ENCODE peak calls at places on chromosomes 7 and 10, in five cellular contexts. One of them, this sample, is unnamed.

GRCh38 chr10:54234832-54235231 is 566.2 kb downstream of the PCDH15 start:
- DNase-seq in H1: no peak
- DNase-seq in mesendoderm: no peak
- DNase-seq in IMR-90: no peak
- DNase-seq in neuronal stem cell: no peak
- DNase-seq in this sample: no peak

GRCh38 chr7:7099584-7100014 is 82.7 kb upstream of the C1GALT1 start:
- DNase-seq in mesendoderm: peak; percentile 100
- DNase-seq in H1: peak; percentile 92
- DNase-seq in neuronal stem cell: peak; percentile 88
- DNase-seq in IMR-90: peak; percentile 83
- DNase-seq in this sample: peak; percentile 95

GRCh38 chr10:132223156-132223590 is 36.4 kb downstream of the DPYSL4 start:
- DNase-seq in mesendoderm: peak; percentile 93
- DNase-seq in H1: peak; percentile 63
- DNase-seq in neuronal stem cell: peak; percentile 62
- DNase-seq in IMR-90: peak; percentile 71
- DNase-seq in this sample: peak; percentile 72

GRCh38 chr10:80322711-80323110 is 33.3 kb upstream of the MAT1A start:
- DNase-seq in H1: no peak
- DNase-seq in neuronal stem cell: no peak
- DNase-seq in IMR-90: no peak
- DNase-seq in mesendoderm: peak; percentile 22
- DNase-seq in this sample: no peak

GRCh38 chr7:7323921-7324320 is 141.6 kb downstream of the C1GALT1 start:
- DNase-seq in H1: no peak
- DNase-seq in mesendoderm: no peak
- DNase-seq in neuronal stem cell: no peak
- DNase-seq in IMR-90: no peak
- DNase-seq in this sample: no peak

GRCh38 chr7:123635551-123636359 is 19.9 kb upstream of the LMOD2 start:
- DNase-seq in H1: no peak
- DNase-seq in IMR-90: peak; percentile 61
- DNase-seq in neuronal stem cell: no peak
- DNase-seq in mesendoderm: peak; percentile 45
- DNase-seq in this sample: peak; percentile 55

GRCh38 chr7:94449151-94449725 is 54.5 kb downstream of the COL1A2 start:
- DNase-seq in neuronal stem cell: no peak
- DNase-seq in IMR-90: peak; percentile 55
- DNase-seq in mesendoderm: peak; percentile 65
- DNase-seq in H1: no peak
- DNase-seq in this sample: peak; percentile 52

GRCh38 chr7:109044691-109045090 is 475.0 kb downstream of the DNAJB9 start:
- DNase-seq in mesendoderm: no peak
- DNase-seq in IMR-90: no peak
- DNase-seq in H1: no peak
- DNase-seq in neuronal stem cell: no peak
- DNase-seq in this sample: no peak

GRCh38 chr7:96952974-96953391 is 52.4 kb upstream of the DLX6 start:
- DNase-seq in mesendoderm: no peak
- DNase-seq in IMR-90: peak; percentile 15
- DNase-seq in H1: no peak
- DNase-seq in neuronal stem cell: no peak
- DNase-seq in this sample: no peak

GRCh38 chr7:20280475-20281351 is 50.0 kb upstream of the ITGB8 start:
- DNase-seq in mesendoderm: no peak
- DNase-seq in IMR-90: peak; percentile 88
- DNase-seq in neuronal stem cell: no peak
- DNase-seq in H1: no peak
- DNase-seq in this sample: peak; percentile 24

GRCh38 chr7:90892213-90892612 is 296.1 kb downstream of the CDK14 start:
- DNase-seq in neuronal stem cell: no peak
- DNase-seq in H1: no peak
- DNase-seq in mesendoderm: no peak
- DNase-seq in IMR-90: peak; percentile 14
- DNase-seq in this sample: peak; percentile 8

GRCh38 chr7:25732771-25733217 is 419.2 kb upstream of the NFE2L3 start:
- DNase-seq in IMR-90: no peak
- DNase-seq in neuronal stem cell: no peak
- DNase-seq in mesendoderm: no peak
- DNase-seq in H1: peak; percentile 33
- DNase-seq in this sample: no peak

GRCh38 chr10:79995979-79996629 is 47.2 kb upstream of the SFTPD start:
- DNase-seq in mesendoderm: no peak
- DNase-seq in IMR-90: no peak
- DNase-seq in neuronal stem cell: no peak
- DNase-seq in H1: no peak
- DNase-seq in this sample: no peak

GRCh38 chr10:86655173-86655540 is 810 bp downstream of the OPN4 start:
- DNase-seq in neuronal stem cell: no peak
- DNase-seq in mesendoderm: no peak
- DNase-seq in IMR-90: no peak
- DNase-seq in H1: no peak
- DNase-seq in this sample: no peak

GRCh38 chr7:129664029-129665012 is 52.8 kb downstream of the NRF1 start:
- DNase-seq in IMR-90: peak; percentile 83
- DNase-seq in H1: no peak
- DNase-seq in neuronal stem cell: no peak
- DNase-seq in mesendoderm: peak; percentile 47
- DNase-seq in this sample: peak; percentile 72

GRCh38 chr10:59284111-59284975 is 78.0 kb downstream of the FAM13C start:
- DNase-seq in H1: no peak
- DNase-seq in neuronal stem cell: no peak
- DNase-seq in IMR-90: no peak
- DNase-seq in mesendoderm: no peak
- DNase-seq in this sample: no peak

GRCh38 chr7:15780271-15780670 is 93.8 kb upstream of the MEOX2 start:
- DNase-seq in H1: no peak
- DNase-seq in mesendoderm: peak; percentile 90
- DNase-seq in IMR-90: peak; percentile 10
- DNase-seq in neuronal stem cell: no peak
- DNase-seq in this sample: peak; percentile 92

GRCh38 chr7:921581-922333 is 32.7 kb downstream of the ADAP1 start:
- DNase-seq in neuronal stem cell: no peak
- DNase-seq in IMR-90: no peak
- DNase-seq in H1: no peak
- DNase-seq in mesendoderm: no peak
- DNase-seq in this sample: no peak

GRCh38 chr7:92717982-92718716 is 118.2 kb downstream of the CDK6 start:
- DNase-seq in H1: no peak
- DNase-seq in mesendoderm: no peak
- DNase-seq in neuronal stem cell: no peak
- DNase-seq in IMR-90: peak; percentile 57
- DNase-seq in this sample: peak; percentile 38

GRCh38 chr7:7581531-7582179 is 15.0 kb downstream of the MIOS start:
- DNase-seq in mesendoderm: peak; percentile 94
- DNase-seq in neuronal stem cell: peak; percentile 9
- DNase-seq in IMR-90: no peak
- DNase-seq in H1: peak; percentile 17
- DNase-seq in this sample: no peak

GRCh38 chr10:71241114-71241898 is 28.9 kb downstream of the UNC5B start:
- DNase-seq in mesendoderm: no peak
- DNase-seq in H1: no peak
- DNase-seq in IMR-90: peak; percentile 50
- DNase-seq in neuronal stem cell: no peak
- DNase-seq in this sample: peak; percentile 74

GRCh38 chr10:105206616-105207015 is 565.5 kb downstream of the SORCS3 start:
- DNase-seq in IMR-90: no peak
- DNase-seq in H1: no peak
- DNase-seq in neuronal stem cell: no peak
- DNase-seq in mesendoderm: no peak
- DNase-seq in this sample: no peak

GRCh38 chr7:75977741-75978140 is 16.7 kb downstream of the TMEM120A start:
- DNase-seq in neuronal stem cell: no peak
- DNase-seq in IMR-90: no peak
- DNase-seq in mesendoderm: no peak
- DNase-seq in H1: no peak
- DNase-seq in this sample: no peak

GRCh38 chr10:128563387-128563786 is 437.2 kb upstream of the MKI67 start:
- DNase-seq in mesendoderm: no peak
- DNase-seq in neuronal stem cell: no peak
- DNase-seq in IMR-90: no peak
- DNase-seq in H1: no peak
- DNase-seq in this sample: no peak

GRCh38 chr7:155226261-155227003 is 71.2 kb upstream of the INSIG1 start:
- DNase-seq in IMR-90: no peak
- DNase-seq in mesendoderm: no peak
- DNase-seq in neuronal stem cell: no peak
- DNase-seq in H1: no peak
- DNase-seq in this sample: no peak

GRCh38 chr7:136894789-136895188 is 26.3 kb downstream of the CHRM2 start:
- DNase-seq in neuronal stem cell: no peak
- DNase-seq in mesendoderm: no peak
- DNase-seq in H1: no peak
- DNase-seq in IMR-90: no peak
- DNase-seq in this sample: no peak

GRCh38 chr10:63671317-63671937 is 150.2 kb downstream of the REEP3 start:
- DNase-seq in neuronal stem cell: no peak
- DNase-seq in mesendoderm: peak; percentile 40
- DNase-seq in H1: no peak
- DNase-seq in IMR-90: peak; percentile 78
- DNase-seq in this sample: peak; percentile 54

GRCh38 chr7:14483663-14484062 is 418.9 kb downstream of the DGKB start:
- DNase-seq in mesendoderm: no peak
- DNase-seq in IMR-90: no peak
- DNase-seq in H1: no peak
- DNase-seq in neuronal stem cell: no peak
- DNase-seq in this sample: no peak

GRCh38 chr10:5563991-5564536 is 39.3 kb downstream of the CALML3 start:
- DNase-seq in IMR-90: peak; percentile 61
- DNase-seq in neuronal stem cell: no peak
- DNase-seq in mesendoderm: no peak
- DNase-seq in H1: no peak
- DNase-seq in this sample: peak; percentile 72

GRCh38 chr7:4196121-4196819 is 485.8 kb upstream of the FOXK1 start:
- DNase-seq in mesendoderm: no peak
- DNase-seq in IMR-90: no peak
- DNase-seq in neuronal stem cell: no peak
- DNase-seq in H1: no peak
- DNase-seq in this sample: no peak

GRCh38 chr10:80411681-80412230 is 3.4 kb downstream of the PRXL2A start:
- DNase-seq in IMR-90: no peak
- DNase-seq in mesendoderm: no peak
- DNase-seq in neuronal stem cell: no peak
- DNase-seq in H1: no peak
- DNase-seq in this sample: no peak

GRCh38 chr10:63206576-63206975 is 73.4 kb downstream of the NRBF2 start:
- DNase-seq in IMR-90: peak; percentile 20
- DNase-seq in H1: no peak
- DNase-seq in neuronal stem cell: no peak
- DNase-seq in mesendoderm: no peak
- DNase-seq in this sample: no peak

DNA sequence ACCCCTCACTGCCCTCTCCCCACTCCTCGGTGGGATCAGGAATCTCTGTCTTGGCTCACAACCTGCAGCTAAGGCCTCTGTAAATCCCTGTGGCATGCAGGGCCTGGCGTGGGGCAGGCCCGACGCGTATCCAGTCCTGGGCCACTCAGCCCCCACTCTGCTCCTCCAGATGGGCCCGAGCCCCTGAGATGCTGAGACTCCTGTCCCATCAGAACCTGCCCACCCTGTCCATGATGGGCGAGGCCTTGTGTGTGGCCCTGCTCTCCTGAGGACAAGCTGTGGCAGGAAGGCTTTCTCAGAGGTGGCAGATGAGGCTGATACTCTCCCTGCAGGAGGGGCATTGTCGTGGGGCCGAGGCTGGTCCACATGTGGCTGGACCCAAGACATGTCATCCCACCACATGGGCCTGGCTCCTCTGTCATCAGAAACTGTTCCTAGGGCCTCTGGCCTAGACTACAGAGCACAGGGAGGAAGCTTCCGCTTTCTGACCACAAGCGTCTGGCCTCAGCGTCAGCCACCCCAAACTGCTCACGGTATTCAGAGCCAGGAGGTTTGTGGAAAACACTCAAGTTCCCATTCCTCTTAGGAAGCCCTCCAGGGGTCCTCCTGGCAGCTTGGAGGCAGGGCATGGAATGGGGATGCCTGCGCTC is 6.0 kb downstream of the ALOX5 start:
- DNase-seq in IMR-90: no peak
- DNase-seq in H1: no peak
- DNase-seq in neuronal stem cell: no peak
- DNase-seq in mesendoderm: no peak
- DNase-seq in this sample: no peak
- H3K23ac ChIP-seq in IMR-90: no peak overlapping the region
- H3K23ac ChIP-seq in H1: no peak overlapping the region
- H3K23ac ChIP-seq in neuronal stem cell: peak overlapping the region; percentile 82
- H3K23ac ChIP-seq in mesendoderm: no peak overlapping the region
- H3K23ac ChIP-seq in this sample: no peak overlapping the region

GRCh38 chr10:73168486-73168844 is 546 bp downstream of the FAM149B1 start:
- DNase-seq in IMR-90: no peak
- DNase-seq in mesendoderm: peak; percentile 77
- DNase-seq in neuronal stem cell: no peak
- DNase-seq in H1: peak; percentile 1
- DNase-seq in this sample: no peak
- H2BK5ac ChIP-seq in IMR-90: peak overlapping the region; percentile 12
- H2BK5ac ChIP-seq in mesendoderm: no peak overlapping the region
- H2BK5ac ChIP-seq in neuronal stem cell: no peak overlapping the region
- H2BK5ac ChIP-seq in H1: no peak overlapping the region
- H2BK5ac ChIP-seq in this sample: no peak overlapping the region

DNA sequence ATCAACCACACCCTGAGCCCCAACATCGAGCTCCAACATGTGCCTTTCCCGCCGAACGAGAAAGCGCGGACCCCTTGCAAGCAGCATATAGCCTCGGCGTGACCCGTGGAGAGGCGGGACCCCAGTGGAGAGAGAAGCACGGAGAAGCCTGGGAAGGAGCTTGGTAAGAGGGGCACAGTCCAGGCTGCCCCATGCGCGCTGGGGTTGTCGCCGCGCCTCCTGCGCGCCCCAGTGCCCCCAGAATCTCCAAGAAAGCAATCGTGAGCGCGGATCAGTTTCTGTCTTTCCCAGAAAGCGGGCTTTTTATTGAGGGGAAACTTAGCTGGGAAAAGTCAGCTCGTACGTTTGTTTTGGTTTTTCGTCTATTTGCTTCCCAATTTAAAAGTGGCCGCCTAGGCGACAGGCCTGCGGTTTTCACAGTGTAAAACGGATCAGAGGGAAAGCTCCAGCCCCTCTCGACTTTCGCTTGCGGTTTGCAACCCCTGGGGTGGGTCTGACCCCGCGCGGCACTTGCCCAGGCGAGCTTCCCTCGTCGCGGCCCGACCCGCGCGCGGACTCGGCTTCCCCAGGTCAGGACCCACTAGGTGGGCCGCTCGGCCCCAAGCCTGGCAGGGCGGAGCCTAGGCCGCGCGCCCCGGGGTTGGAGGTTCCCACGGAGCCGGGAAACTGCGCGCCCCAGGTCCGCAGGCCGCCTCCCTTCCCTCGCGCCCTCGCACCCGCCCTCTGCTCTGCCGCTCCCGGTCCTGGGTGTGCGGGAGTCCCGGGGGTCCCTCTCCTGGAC is 31.1 kb downstream of the SKIDA1 start:
- DNase-seq in IMR-90: no peak
- DNase-seq in neuronal stem cell: no peak
- DNase-seq in mesendoderm: peak; percentile 65
- DNase-seq in H1: no peak
- DNase-seq in this sample: peak; percentile 41
- H3K27ac ChIP-seq in IMR-90: peak overlapping the region; percentile 9
- H3K27ac ChIP-seq in neuronal stem cell: no peak overlapping the region
- H3K27ac ChIP-seq in mesendoderm: peak overlapping the region; percentile 54
- H3K27ac ChIP-seq in H1: no peak overlapping the region
- H3K27ac ChIP-seq in this sample: no peak overlapping the region

GRCh38 chr7:83442911-83443310 is 206.0 kb downstream of the SEMA3E start:
- DNase-seq in H1: no peak
- DNase-seq in IMR-90: no peak
- DNase-seq in neuronal stem cell: no peak
- DNase-seq in mesendoderm: no peak
- DNase-seq in this sample: no peak

GRCh38 chr7:83439021-83439420 is 209.9 kb downstream of the SEMA3E start:
- DNase-seq in IMR-90: no peak
- DNase-seq in mesendoderm: no peak
- DNase-seq in H1: no peak
- DNase-seq in neuronal stem cell: no peak
- DNase-seq in this sample: no peak
- H3K23ac ChIP-seq in IMR-90: no peak overlapping the region
- H3K23ac ChIP-seq in mesendoderm: no peak overlapping the region
- H3K23ac ChIP-seq in H1: no peak overlapping the region
- H3K23ac ChIP-seq in neuronal stem cell: no peak overlapping the region
- H3K23ac ChIP-seq in this sample: no peak overlapping the region

This sample was measured in mesenchymal stem cell.